ENCODE peak calls at places on chromosomes 12 and 14, in ten cellular contexts. J is GM23248, Q is heart left ventricle, K is thoracic aorta, P is tibial artery, H is aorta, S is GM23338, L is iPS DF 6.9, V is hepatocyte, Z is astrocyte. M is an unnamed sample.

GRCh38 chr12:62621239-62621638 is 154.6 kb downstream of the MON2 start:
- DNase-seq in J (no peak), Q (no peak), K (no peak), P (no peak), H (no peak), S (no peak), L (no peak), V (no peak), Z (no peak), M (no peak)

GRCh38 chr14:64806202-64806861 is 73.4 kb downstream of the SPTB start:
- DNase-seq in J (peak; percentile 89), Q (no peak), K (peak; percentile 60), P (peak; percentile 63), H (peak; percentile 82), S (no peak), L (no peak), V (peak; percentile 65), Z (peak; percentile 97), M (no peak)

GRCh38 chr12:46218509-46219095 is 50.2 kb downstream of the SLC38A1 start:
- DNase-seq in J (no peak), Q (no peak), K (no peak), P (no peak), H (no peak), S (no peak), L (no peak), V (no peak), Z (no peak), M (no peak)

GRCh38 chr14:105050551-105050897 is 14.7 kb downstream of the GPR132 start:
- DNase-seq in J (peak; percentile 59), Q (no peak), K (no peak), P (no peak), H (no peak), S (no peak), L (no peak), V (no peak), Z (no peak), M (peak; percentile 79)

GRCh38 chr12:131671871-131672270 is 39.0 kb upstream of the SFSWAP start:
- DNase-seq in J (no peak), Q (no peak), K (no peak), P (peak; percentile 58), H (no peak), S (no peak), L (no peak), V (no peak), Z (no peak), M (no peak)

GRCh38 chr14:31954991-31955390 is 122.1 kb upstream of the ARHGAP5 start:
- DNase-seq in J (peak; percentile 76), Q (no peak), K (no peak), P (no peak), H (no peak), S (no peak), L (no peak), V (no peak), Z (no peak), M (no peak)

GRCh38 chr14:92850492-92850891 is 56.4 kb downstream of the GOLGA5 start:
- DNase-seq in J (peak; percentile 59), Q (no peak), K (no peak), P (no peak), H (no peak), S (no peak), L (no peak), V (no peak), Z (peak; percentile 18), M (peak; percentile 38)

GRCh38 chr14:98974113-98974512 is 297.9 kb downstream of the BCL11B start:
- DNase-seq in J (no peak), Q (no peak), K (no peak), P (no peak), H (no peak), S (no peak), L (no peak), V (no peak), Z (no peak), M (no peak)

GRCh38 chr12:44716681-44717080 is 159.4 kb downstream of the NELL2 start:
- DNase-seq in J (no peak), Q (no peak), K (no peak), P (no peak), H (no peak), S (no peak), L (no peak), V (no peak), Z (no peak), M (no peak)

GRCh38 chr14:68011629-68012028 is 192.1 kb downstream of the RAD51B start:
- DNase-seq in J (peak; percentile 53), Q (no peak), K (no peak), P (no peak), H (no peak), S (no peak), L (no peak), V (no peak), Z (peak; percentile 95), M (peak; percentile 4)

GRCh38 chr12:122116707-122117535 is 38.4 kb downstream of the MLXIP start:
- DNase-seq in J (no peak), Q (no peak), K (no peak), P (no peak), H (no peak), S (no peak), L (no peak), V (no peak), Z (no peak), M (peak; percentile 17)
- H3K4me1 ChIP-seq in J (peaks cover 1% of the 10 kb centered on the region), Q (peaks cover 6% of the 10 kb centered on the region), K (peaks cover 3% of the 10 kb centered on the region), P (no peaks in the 10 kb centered on the region), H (no peaks in the 10 kb centered on the region), S (peaks cover 5% of the 10 kb centered on the region), L (no peaks in the 10 kb centered on the region), V (peaks cover 6% of the 10 kb centered on the region), Z (peaks cover 3% of the 10 kb centered on the region), M (peaks cover 9% of the 10 kb centered on the region)

GRCh38 chr12:75705749-75706719 is 194.6 kb upstream of the KRR1 start:
- DNase-seq in J (peak; percentile 76), Q (peak; percentile 66), K (peak; percentile 4), P (no peak), H (peak; percentile 77), S (no peak), L (no peak), V (peak; percentile 39), Z (peak; percentile 100), M (peak; percentile 97)

GRCh38 chr12:75703131-75703530 is 191.7 kb upstream of the KRR1 start:
- DNase-seq in J (no peak), Q (no peak), K (no peak), P (no peak), H (no peak), S (no peak), L (no peak), V (no peak), Z (no peak), M (no peak)

GRCh38 chr12:75704208-75704607 is 192.8 kb upstream of the KRR1 start:
- DNase-seq in J (no peak), Q (no peak), K (no peak), P (no peak), H (no peak), S (no peak), L (no peak), V (no peak), Z (no peak), M (no peak)

GRCh38 chr12:75702477-75703093 is 191.2 kb upstream of the KRR1 start:
- DNase-seq in J (no peak), Q (no peak), K (no peak), P (no peak), H (no peak), S (no peak), L (no peak), V (no peak), Z (no peak), M (no peak)

DNA sequence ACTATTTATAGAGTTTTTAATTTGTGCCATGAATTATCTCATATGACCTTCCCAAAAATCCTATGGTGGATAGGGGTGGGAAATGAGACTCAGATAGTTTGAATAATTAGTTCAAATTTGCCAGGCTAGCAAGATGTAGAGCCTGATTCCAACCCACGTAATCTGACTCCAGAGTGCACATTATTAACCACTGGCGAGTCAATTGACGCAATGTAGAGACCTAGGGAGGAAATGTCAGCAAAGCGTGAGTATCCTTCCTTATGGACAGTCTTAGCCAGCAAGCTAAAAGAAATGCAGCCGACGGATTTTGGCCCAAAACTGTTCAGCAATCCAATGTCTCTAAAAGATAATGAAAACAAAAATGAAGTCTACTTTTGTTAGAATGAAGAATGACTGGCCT is 193.3 kb upstream of the KRR1 start:
- DNase-seq in J (no peak), Q (peak; percentile 29), K (no peak), P (no peak), H (no peak), S (no peak), L (no peak), V (no peak), Z (peak; percentile 84), M (peak; percentile 73)
- H3K27ac ChIP-seq in J (no peak overlapping the region), Q (no peak overlapping the region), K (no peak overlapping the region), P (no peak overlapping the region), H (no peak overlapping the region), S (no peak overlapping the region), L (no peak overlapping the region), V (no peak overlapping the region), Z (no peak overlapping the region), M (peak overlapping the region; percentile 64)

DNA sequence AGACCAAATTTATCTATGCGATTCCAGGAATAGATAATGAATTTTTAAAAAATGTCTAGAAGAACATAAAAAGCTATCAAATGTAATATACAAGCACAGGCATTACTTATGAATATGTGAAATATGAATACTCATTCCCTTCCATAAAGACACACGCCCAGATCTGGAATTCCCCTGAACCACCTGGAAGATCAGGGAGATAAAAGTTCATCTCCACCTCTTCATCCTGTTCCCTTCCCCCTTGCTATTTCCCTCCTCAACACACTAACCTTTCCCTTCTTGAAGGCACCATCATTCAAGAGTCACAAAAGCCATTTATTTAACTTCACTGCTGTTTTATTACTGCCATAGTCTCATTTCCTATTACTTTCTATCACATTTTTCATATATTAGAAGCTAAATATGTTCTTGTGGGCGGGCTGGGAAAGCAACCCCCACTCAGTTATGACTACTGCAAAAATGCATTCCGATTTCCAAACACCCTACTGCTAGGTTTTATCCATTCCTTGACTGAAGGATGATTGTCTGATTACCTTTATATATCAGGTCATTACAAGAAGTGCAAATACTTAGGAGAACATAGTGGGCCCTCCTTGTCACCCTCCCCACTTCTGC is 16.1 kb downstream of the FGD6 start:
- DNase-seq in J (peak; percentile 75), Q (no peak), K (no peak), P (no peak), H (no peak), S (no peak), L (no peak), V (no peak), Z (peak; percentile 56), M (no peak)
- H3K4me1 ChIP-seq in J (peaks cover 62% of the 10 kb centered on the region), Q (peaks cover 23% of the 10 kb centered on the region), K (peaks cover 27% of the 10 kb centered on the region), P (no peaks in the 10 kb centered on the region), H (peaks cover 15% of the 10 kb centered on the region), S (peaks cover 84% of the 10 kb centered on the region), L (peaks cover 5% of the 10 kb centered on the region), V (peaks cover 61% of the 10 kb centered on the region), Z (peaks cover 42% of the 10 kb centered on the region), M (peaks cover 4% of the 10 kb centered on the region)

GRCh38 chr12:126607157-126607556 is 1541.9 kb downstream of the AACS start:
- DNase-seq in J (no peak), Q (no peak), K (no peak), P (no peak), H (no peak), S (no peak), L (no peak), V (no peak), Z (no peak), M (no peak)

GRCh38 chr12:126608607-126609175 is 1543.5 kb downstream of the AACS start:
- DNase-seq in J (no peak), Q (no peak), K (no peak), P (no peak), H (no peak), S (no peak), L (no peak), V (no peak), Z (no peak), M (no peak)

GRCh38 chr12:126602611-126603010 is 1537.4 kb downstream of the AACS start:
- DNase-seq in J (no peak), Q (no peak), K (no peak), P (no peak), H (no peak), S (no peak), L (no peak), V (no peak), Z (no peak), M (no peak)

GRCh38 chr12:126607867-126608266 is 1542.6 kb downstream of the AACS start:
- DNase-seq in J (no peak), Q (no peak), K (no peak), P (no peak), H (no peak), S (no peak), L (no peak), V (no peak), Z (no peak), M (no peak)
- H3K27ac ChIP-seq in J (no peak overlapping the region), Q (no peak overlapping the region), K (peak overlapping the region; percentile 8), P (no peak overlapping the region), H (no peak overlapping the region), S (no peak overlapping the region), L (no peak overlapping the region), V (no peak overlapping the region), Z (no peak overlapping the region), M (no peak overlapping the region)

M was measured in SJCRH30.